ENCODE peak calls at places on chromosomes 11 and 22, in eight cellular contexts. B is CD4-positive, alpha-beta T cell; Z is AG09309; K is pancreas; W is fibroblast of mammary gland; Y is neural crest cell; J is esophagus squamous epithelium; I is WTC11. D is an unnamed sample.

GRCh38 chr11:2192435-2192834 is 20.8 kb upstream of the TH start:
- DNase-seq in B (no peak), Z (no peak), K (no peak), W (no peak), Y (no peak), J (no peak), I (no peak), D (no peak)

GRCh38 chr11:101127348-101127698 is 2.3 kb downstream of the PGR start:
- DNase-seq in B (no peak), Z (no peak), K (no peak), W (no peak), Y (peak), J (no peak), I (peak), D (peak)

GRCh38 chr11:34970480-34970879 is 54.1 kb downstream of the PDHX start:
- DNase-seq in B (no peak), Z (peak), K (no peak), W (peak), Y (no peak), J (no peak), I (no peak), D (no peak)

GRCh38 chr11:31445621-31446020 is 63.8 kb downstream of the IMMP1L start:
- DNase-seq in B (no peak), Z (no peak), K (no peak), W (no peak), Y (no peak), J (no peak), I (no peak), D (no peak)

GRCh38 chr22:42906605-42907338 is 49.7 kb upstream of the ARFGAP3 start:
- DNase-seq in B (no peak), Z (no peak), K (no peak), W (peak), Y (no peak), J (no peak), I (no peak), D (no peak)

GRCh38 chr11:72621008-72621610 is 53.1 kb downstream of the PDE2A start:
- DNase-seq in B (no peak), Z (no peak), K (no peak), W (no peak), Y (no peak), J (no peak), I (no peak), D (no peak)

GRCh38 chr11:3001496-3001895 is 9.4 kb upstream of the NAP1L4 start:
- DNase-seq in B (no peak), Z (no peak), K (no peak), W (no peak), Y (no peak), J (no peak), I (no peak), D (no peak)

GRCh38 chr11:101061606-101062005 is 68.0 kb downstream of the PGR start:
- DNase-seq in B (no peak), Z (no peak), K (no peak), W (no peak), Y (no peak), J (no peak), I (no peak), D (no peak)

GRCh38 chr11:36075053-36075452 is 131.2 kb downstream of the LDLRAD3 start:
- DNase-seq in B (no peak), Z (peak), K (no peak), W (peak), Y (no peak), J (no peak), I (no peak), D (no peak)

DNA sequence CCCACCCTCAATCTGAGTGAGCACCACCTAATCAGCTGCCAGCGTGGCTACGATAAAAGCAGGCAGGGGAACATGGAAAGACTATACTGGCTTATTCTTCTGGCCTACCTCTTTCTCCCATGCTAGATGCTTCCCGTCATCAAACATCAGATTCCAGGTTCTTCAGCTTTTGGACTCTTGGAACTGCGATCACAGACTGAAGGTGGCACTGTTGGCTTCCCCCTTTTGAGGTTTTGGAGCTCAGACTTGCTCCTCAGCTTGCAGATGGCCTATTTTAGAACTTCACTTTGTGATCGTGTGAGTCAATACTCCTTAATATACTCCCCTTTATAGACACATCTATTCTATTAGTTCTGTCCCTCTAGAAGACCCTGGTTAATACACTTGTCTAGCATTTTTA is 543.7 kb upstream of the RAG2 start:
- DNase-seq in B (no peak), Z (no peak), K (no peak), W (no peak), Y (no peak), J (no peak), I (no peak), D (no peak)
- TF ChIP-seq CTCF in B (no peak), Z (no peak), K (no peak), W (no peak), Y (no peak), J (no peak), I (no peak), D (no peak)

DNA sequence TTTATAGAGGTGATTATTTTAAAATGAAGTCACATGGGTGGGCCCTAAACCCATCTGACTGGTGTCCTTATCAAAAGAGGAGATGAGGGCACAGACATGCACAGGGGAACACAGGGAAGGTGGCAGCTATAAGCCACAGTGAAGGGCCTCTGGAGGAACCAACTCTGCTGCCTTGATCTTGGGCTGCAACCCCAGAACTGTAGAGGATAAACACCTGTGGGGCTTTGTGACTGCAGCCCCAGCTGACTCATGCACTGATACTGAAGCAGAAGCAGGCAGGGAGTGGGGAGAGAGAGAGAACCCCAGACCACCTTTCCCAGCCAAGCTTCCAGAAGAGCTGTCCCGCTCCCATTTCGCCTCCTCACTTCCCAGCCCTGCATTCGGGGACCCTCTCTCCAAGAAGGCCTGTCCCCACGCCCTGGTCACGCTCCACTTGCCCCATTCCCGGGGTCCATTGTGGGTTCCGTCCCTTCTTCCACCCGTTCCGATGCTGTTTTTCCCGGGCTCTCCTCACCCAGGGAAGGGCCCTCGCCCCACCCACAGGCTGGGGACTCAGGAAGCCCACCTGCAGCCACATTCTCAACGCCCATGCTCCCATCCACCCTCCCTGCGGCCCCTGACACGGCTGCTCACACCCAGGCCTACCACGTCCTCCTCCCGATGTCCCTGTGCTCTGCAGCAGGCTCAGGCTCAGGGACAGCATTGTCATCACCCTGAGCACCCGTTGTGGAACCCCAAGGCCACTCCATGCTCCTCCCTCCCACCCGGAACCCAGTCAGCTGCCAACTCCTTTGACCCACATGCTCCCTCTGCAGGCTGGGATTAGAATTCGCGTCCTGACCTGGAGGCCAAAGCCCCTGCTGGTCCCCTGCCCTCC is 90.8 kb upstream of the SHANK2 start:
- DNase-seq in B (no peak), Z (no peak), K (peak), W (peak), Y (peak), J (no peak), I (peak), D (peak)
- TF ChIP-seq CTCF in B (no peak), Z (peak), K (peak), W (peak), Y (peak), J (peak), I (peak), D (peak)

DNA sequence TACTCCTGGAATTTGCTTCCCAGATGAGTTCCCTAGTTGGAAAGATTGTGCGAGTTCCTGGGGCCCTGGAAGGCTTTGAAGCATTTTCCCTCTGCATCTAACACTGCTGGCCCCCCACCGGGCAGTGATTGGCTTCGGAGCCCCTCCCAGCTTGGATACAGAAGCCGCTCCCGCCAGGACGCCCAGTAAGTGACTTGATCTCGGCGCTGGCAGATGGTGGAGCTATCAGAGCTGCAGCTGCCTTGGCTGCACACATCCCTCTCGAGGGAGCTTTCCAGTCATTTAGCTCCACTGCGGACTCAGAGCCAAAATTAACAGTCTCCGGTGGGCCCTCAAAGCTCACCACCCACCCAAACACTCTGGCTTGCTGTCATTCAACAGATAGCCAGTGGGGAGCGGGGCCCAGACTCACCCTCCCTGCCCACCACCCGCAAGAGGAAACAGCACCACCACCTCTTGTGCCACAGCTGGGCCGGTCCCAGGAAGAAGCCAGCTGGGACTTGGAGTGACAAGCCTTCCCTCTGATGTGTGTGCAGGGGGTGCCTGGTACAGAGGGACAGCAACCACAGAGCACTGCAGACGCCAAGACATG is 162.3 kb downstream of the TRIM29 start:
- DNase-seq in B (no peak), Z (no peak), K (no peak), W (no peak), Y (no peak), J (no peak), I (peak), D (peak)
- TF ChIP-seq CTCF in B (no peak), Z (no peak), K (no peak), W (no peak), Y (no peak), J (no peak), I (no peak), D (no peak)

GRCh38 chr11:120137187-120137610 is 714 bp downstream of the TRIM29 start:
- DNase-seq in B (no peak), Z (no peak), K (no peak), W (no peak), Y (no peak), J (no peak), I (no peak), D (no peak)

GRCh38 chr11:120139316-120140069 is 1.6 kb upstream of the TRIM29 start:
- DNase-seq in B (no peak), Z (no peak), K (no peak), W (no peak), Y (no peak), J (no peak), I (no peak), D (no peak)

GRCh38 chr11:120135838-120136237 is 2.1 kb downstream of the TRIM29 start:
- DNase-seq in B (no peak), Z (no peak), K (no peak), W (no peak), Y (no peak), J (no peak), I (no peak), D (no peak)

GRCh38 chr11:120136356-120136755 is 1.6 kb downstream of the TRIM29 start:
- DNase-seq in B (no peak), Z (no peak), K (no peak), W (no peak), Y (no peak), J (no peak), I (no peak), D (no peak)

GRCh38 chr11:120137611-120138521 is at the start of gene TRIM29:
- DNase-seq in B (no peak), Z (no peak), K (no peak), W (no peak), Y (no peak), J (no peak), I (no peak), D (no peak)
- TF ChIP-seq CTCF in B (no peak), Z (no peak), K (no peak), W (no peak), Y (no peak), J (peak), I (no peak), D (no peak)

GRCh38 chr11:61827573-61828378 is at the start of gene FADS2:
- DNase-seq in B (peak), Z (peak), K (peak), W (peak), Y (peak), J (peak), I (peak), D (peak)
- TF ChIP-seq CTCF in B (no peak), Z (no peak), K (no peak), W (no peak), Y (peak), J (no peak), I (no peak), D (no peak)

GRCh38 chr11:96091476-96091875 is 167.6 kb upstream of the MTMR2 start:
- DNase-seq in B (no peak), Z (no peak), K (no peak), W (no peak), Y (no peak), J (no peak), I (no peak), D (no peak)
- TF ChIP-seq CTCF in B (peak), Z (peak), K (no peak), W (no peak), Y (no peak), J (peak), I (no peak), D (no peak)

GRCh38 chr11:8810331-8811301 is 100.4 kb upstream of the AKIP1 start:
- DNase-seq in B (no peak), Z (peak), K (peak), W (peak), Y (peak), J (no peak), I (peak), D (peak)

GRCh38 chr11:8813658-8814057 is 97.3 kb upstream of the AKIP1 start:
- DNase-seq in B (no peak), Z (no peak), K (peak), W (peak), Y (peak), J (no peak), I (peak), D (peak)

GRCh38 chr11:8811571-8811970 is 99.4 kb upstream of the AKIP1 start:
- DNase-seq in B (no peak), Z (peak), K (no peak), W (no peak), Y (no peak), J (no peak), I (no peak), D (no peak)

GRCh38 chr11:8814209-8814922 is 96.6 kb upstream of the AKIP1 start:
- DNase-seq in B (no peak), Z (no peak), K (no peak), W (no peak), Y (no peak), J (no peak), I (no peak), D (no peak)

DNA sequence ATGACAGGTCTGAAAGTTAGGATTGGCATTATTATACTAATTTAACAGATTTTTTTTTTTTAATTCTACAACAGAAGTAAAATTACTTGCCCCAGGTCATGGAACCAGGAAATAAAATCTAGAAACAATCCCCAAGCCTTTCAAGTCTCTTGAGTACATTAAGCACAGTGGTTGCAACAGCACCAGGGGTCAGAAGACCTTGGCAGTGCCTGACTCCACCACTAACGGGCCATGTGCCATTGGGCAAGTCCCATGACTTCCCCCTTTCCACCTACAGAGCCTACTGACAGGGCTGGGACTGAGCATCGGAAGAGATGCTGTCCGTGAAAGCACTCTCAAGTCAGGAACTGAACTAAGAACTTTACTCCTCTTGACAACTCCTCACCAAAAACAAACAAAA is 98.6 kb upstream of the AKIP1 start:
- DNase-seq in B (no peak), Z (no peak), K (peak), W (peak), Y (no peak), J (no peak), I (no peak), D (no peak)
- TF ChIP-seq CTCF in B (no peak), Z (no peak), K (no peak), W (no peak), Y (no peak), J (no peak), I (no peak), D (no peak)

DNA sequence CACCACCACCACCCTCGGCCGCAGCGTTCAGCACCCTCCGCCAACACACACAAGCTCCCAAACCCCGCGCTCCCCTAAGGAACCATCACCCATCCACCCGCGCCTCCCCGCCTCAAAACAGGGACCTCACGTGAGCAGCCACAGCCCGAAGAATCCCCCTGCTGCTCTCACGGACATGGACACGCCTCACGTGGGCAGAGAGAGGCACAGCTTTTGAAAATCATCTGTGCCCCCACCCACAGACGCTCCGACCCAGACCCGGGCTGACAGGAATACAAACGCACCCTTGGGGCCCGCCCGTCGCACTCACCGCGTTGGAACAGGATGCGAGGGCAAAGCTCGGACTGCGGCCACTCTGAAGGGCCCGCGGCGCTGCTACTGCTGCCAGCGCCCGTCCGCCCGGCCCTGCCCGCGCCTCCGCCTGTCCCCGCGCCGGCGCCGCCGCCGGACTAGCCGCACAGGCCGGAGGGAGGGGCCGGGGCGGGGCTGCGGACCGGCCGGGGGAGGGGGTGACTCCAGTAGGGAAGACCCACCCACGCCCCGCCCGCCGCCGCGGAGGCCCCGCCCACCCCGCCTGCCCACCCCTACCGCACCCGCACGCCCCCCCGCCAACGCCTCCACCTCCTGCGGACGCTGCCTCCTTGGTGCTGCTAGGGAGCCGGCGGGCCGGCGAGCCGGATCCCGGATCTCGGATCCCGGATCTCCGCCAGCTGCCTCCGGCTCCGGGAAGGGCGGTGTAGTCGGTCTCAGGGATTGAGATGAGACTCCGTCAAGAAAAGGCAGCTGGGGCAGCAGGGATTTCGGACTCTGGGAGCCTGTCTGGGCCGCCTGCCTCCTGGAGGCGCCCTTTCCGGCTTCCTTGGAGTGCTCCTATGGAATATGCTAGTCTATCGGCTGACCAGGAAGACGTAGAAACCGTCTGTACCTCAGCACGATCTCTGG is at the start of gene TRIM3:
- DNase-seq in B (peak), Z (peak), K (peak), W (peak), Y (peak), J (peak), I (peak), D (peak)
- TF ChIP-seq CTCF in B (no peak), Z (peak), K (no peak), W (peak), Y (no peak), J (peak), I (no peak), D (no peak)